ENCODE peak calls at places on chromosomes 12 and 14, in four cellular contexts. E is IMR-90, Q is H9, L is mesendoderm. R is an unnamed sample.

GRCh38 chr12:38746744-38747143 is 158.6 kb downstream of the CPNE8 start:
- DNase-seq in E (no peak), Q (no peak), L (no peak), R (no peak)

GRCh38 chr12:16349132-16349463 is 1.7 kb downstream of the MGST1 start:
- DNase-seq in E (peak), Q (no peak), L (peak), R (no peak)

GRCh38 chr12:110853856-110854255 is 7.1 kb downstream of the CCDC63 start:
- DNase-seq in E (no peak), Q (no peak), L (peak), R (no peak)

GRCh38 chr14:52706286-52706685 is 714 bp upstream of the PSMC6 start:
- DNase-seq in E (peak), Q (no peak), L (no peak), R (no peak)

GRCh38 chr12:6384499-6385436 is 806 bp downstream of the LTBR start:
- DNase-seq in E (no peak), Q (peak), L (no peak), R (no peak)

GRCh38 chr14:61177279-61178225 is 103.6 kb downstream of the TMEM30B start:
- DNase-seq in E (peak), Q (peak), L (peak), R (no peak)

GRCh38 chr12:20314325-20314724 is 54.0 kb upstream of the PDE3A start:
- DNase-seq in E (peak), Q (no peak), L (no peak), R (no peak)

GRCh38 chr14:100155049-100155621 is 4.3 kb downstream of the DEGS2 start:
- DNase-seq in E (no peak), Q (peak), L (peak), R (peak)

GRCh38 chr12:39905152-39905551 is 200.7 kb downstream of the SLC2A13 start:
- DNase-seq in E (peak), Q (no peak), L (no peak), R (no peak)

GRCh38 chr14:86203843-86204242 is 673.9 kb downstream of the FLRT2 start:
- DNase-seq in E (no peak), Q (no peak), L (no peak), R (no peak)

GRCh38 chr12:52296572-52297215 is 5.4 kb upstream of the KRT81 start:
- DNase-seq in E (no peak), Q (peak), L (no peak), R (no peak)

GRCh38 chr14:37826869-37827268 is 231.4 kb downstream of the TTC6 start:
- DNase-seq in E (no peak), Q (no peak), L (no peak), R (no peak)

GRCh38 chr12:41966916-41967315 is 177.8 kb downstream of the GXYLT1 start:
- DNase-seq in E (no peak), Q (no peak), L (no peak), R (no peak)

GRCh38 chr12:120470150-120470817 is 736 bp upstream of the SRSF9 start:
- DNase-seq in E (peak), Q (no peak), L (no peak), R (no peak)

GRCh38 chr14:68661226-68662225 is 131.3 kb downstream of the ZFP36L1 start:
- DNase-seq in E (no peak), Q (no peak), L (no peak), R (no peak)

GRCh38 chr14:65187421-65188049 is 85.2 kb upstream of the MAX start:
- DNase-seq in E (no peak), Q (peak), L (no peak), R (no peak)

GRCh38 chr14:65186951-65187350 is 84.6 kb upstream of the MAX start:
- DNase-seq in E (no peak), Q (no peak), L (no peak), R (no peak)

GRCh38 chr14:65190312-65190711 is 88.0 kb upstream of the MAX start:
- DNase-seq in E (no peak), Q (no peak), L (no peak), R (no peak)

GRCh38 chr14:65184032-65184764 is 81.9 kb upstream of the MAX start:
- DNase-seq in E (peak), Q (no peak), L (peak), R (no peak)

GRCh38 chr14:65185859-65186258 is 83.5 kb upstream of the MAX start:
- DNase-seq in E (no peak), Q (no peak), L (no peak), R (no peak)
- H4K5ac ChIP-seq in E (no peak), Q (no peak), L (no peak), R (no peak)

GRCh38 chr12:47820631-47821345 is 1.1 kb upstream of the HDAC7 start:
- DNase-seq in E (peak), Q (peak), L (peak), R (no peak)

GRCh38 chr12:47821346-47821706 is 1.6 kb upstream of the HDAC7 start:
- DNase-seq in E (no peak), Q (no peak), L (no peak), R (no peak)

GRCh38 chr12:47819544-47819901 is 180 bp downstream of the HDAC7 start:
- DNase-seq in E (no peak), Q (no peak), L (no peak), R (no peak)

GRCh38 chr12:47818701-47819543 is 781 bp downstream of the HDAC7 start:
- DNase-seq in E (no peak), Q (peak), L (peak), R (peak)

GRCh38 chr12:47819902-47820630 is at the start of gene HDAC7:
- DNase-seq in E (peak), Q (peak), L (peak), R (no peak)
- H3K4ac ChIP-seq in E (peak), Q (no peak), L (peak), R (peak)

DNA sequence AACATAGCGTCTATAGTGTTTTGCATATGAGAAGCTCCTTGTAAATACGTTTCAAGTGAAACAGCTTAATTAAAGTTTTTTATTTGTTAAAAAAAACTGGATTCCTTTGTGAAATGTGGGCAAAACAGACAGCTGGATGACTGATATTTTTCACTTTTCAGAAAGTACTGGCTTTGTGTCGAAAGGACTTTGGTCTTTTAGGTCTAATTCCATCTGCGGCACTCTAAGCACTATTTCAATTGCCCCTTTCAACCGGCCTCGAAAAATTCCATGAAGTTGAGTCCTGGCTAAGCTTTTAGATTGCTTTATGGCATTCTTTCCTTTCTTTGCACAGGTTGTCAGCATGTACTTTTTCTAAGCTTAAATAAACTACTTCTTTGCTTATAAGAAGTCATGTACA is 611.1 kb downstream of the ETNK1 start:
- DNase-seq in E (no peak), Q (no peak), L (no peak), R (no peak)
- H4K5ac ChIP-seq in E (no peak), Q (no peak), L (no peak), R (no peak)

GRCh38 chr12:132354211-132354981 is 25.0 kb upstream of the GALNT9 start:
- DNase-seq in E (no peak), Q (no peak), L (no peak), R (no peak)

GRCh38 chr12:132355742-132356681 is 26.6 kb upstream of the GALNT9 start:
- DNase-seq in E (no peak), Q (no peak), L (no peak), R (no peak)

GRCh38 chr12:132356686-132357622 is 27.6 kb upstream of the GALNT9 start:
- DNase-seq in E (peak), Q (peak), L (peak), R (peak)

GRCh38 chr12:132353811-132354210 is 24.4 kb upstream of the GALNT9 start:
- DNase-seq in E (no peak), Q (no peak), L (no peak), R (no peak)

DNA sequence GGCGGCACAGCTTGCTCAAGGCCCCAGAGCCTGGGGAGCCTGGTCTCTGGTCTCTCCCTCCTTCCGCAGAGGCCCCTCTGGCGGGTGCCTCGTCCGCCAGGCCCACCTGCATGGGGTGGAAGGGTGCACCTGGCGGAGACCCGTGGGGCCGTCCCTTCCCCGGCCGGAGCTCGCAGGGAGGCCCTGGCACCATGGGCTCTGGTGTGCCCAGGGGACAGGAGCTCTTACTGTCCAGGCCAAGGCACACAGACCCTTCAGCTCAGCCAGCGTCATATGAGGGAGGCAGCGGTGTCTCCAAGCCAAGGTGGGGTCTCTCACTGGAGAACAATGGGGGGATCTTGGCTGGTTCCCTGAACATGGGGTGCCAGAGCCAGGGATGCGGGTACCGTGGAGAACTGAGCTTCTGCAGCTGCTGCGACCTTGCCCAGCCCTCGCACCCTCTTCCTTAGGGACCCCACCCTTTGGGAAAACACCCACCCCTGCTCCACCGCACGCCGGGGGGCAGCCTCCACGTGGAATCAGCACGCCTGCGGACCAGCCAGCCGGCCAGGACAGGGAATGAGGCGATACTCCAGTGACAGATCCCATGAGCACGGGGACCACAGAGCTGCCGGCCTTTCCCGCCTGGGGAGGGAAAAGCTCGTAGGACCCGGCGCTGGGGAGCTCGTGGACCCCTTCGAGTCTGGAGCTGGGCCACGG is 25.7 kb upstream of the GALNT9 start:
- DNase-seq in E (no peak), Q (no peak), L (no peak), R (no peak)
- H3K4ac ChIP-seq in E (no peak), Q (no peak), L (no peak), R (no peak)

GRCh38 chr12:4355150-4355842 is 24.2 kb downstream of the FGF23 start:
- DNase-seq in E (no peak), Q (no peak), L (no peak), R (no peak)
- H4K5ac ChIP-seq in E (no peak), Q (peak), L (no peak), R (no peak)

GRCh38 chr12:122422769-122423257 is 344 bp upstream of the CLIP1 start:
- DNase-seq in E (peak), Q (peak), L (peak), R (peak)

GRCh38 chr12:122420471-122421262 is 1.8 kb downstream of the CLIP1 start:
- DNase-seq in E (no peak), Q (no peak), L (peak), R (no peak)

GRCh38 chr12:122421815-122422737 is at the start of gene CLIP1:
- DNase-seq in E (peak), Q (peak), L (peak), R (peak)

GRCh38 chr12:122421263-122421814 is 1.1 kb downstream of the CLIP1 start:
- DNase-seq in E (peak), Q (no peak), L (peak), R (no peak)

DNA sequence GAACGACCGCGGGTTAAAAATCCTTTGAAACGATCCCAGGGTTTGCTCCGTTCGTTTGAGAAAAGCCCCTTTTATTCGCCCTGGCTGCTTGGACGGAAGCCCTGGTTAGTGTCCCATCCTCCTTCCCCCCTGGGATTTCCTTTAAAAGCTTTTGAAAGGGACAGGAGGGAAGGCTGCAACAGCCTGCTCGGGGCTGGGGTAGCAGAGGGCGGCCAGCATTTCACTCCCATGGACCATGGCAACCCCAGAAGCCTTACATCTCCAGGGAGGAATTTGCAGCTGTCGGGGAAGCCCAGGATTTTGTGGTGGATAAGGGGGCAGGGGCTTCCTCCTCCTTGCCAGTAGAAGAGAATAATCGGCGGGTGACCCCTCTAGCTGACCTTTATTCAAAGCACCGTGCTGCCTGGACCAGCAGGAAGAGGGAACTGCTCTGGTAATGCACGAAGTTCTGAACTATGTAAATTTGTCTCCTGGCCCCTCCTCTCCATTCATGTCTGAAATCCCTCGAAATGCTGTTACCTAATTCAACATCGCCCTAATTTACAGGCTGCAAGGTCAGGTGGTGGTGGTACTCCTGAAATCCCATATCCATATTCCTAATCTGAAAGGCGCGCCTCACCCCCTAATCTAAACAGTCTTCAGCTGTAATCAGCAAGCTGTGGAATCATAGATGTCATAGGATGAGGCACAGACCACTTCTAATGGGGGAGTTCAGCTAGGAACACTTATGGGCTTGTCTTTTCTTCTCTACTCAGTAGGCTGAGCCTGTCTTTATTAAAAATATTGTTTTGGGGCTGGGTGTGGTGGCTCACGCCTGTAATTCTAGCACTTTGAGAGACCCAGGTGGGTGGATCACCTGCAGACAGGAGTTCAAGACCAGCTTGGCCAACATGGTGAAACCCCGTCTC is 1.0 kb upstream of the CLIP1 start:
- DNase-seq in E (peak), Q (peak), L (peak), R (no peak)
- H3K4ac ChIP-seq in E (peak), Q (no peak), L (peak), R (no peak)

GRCh38 chr14:48027115-48027514 is 351.7 kb upstream of the MDGA2 start:
- DNase-seq in E (no peak), Q (no peak), L (no peak), R (no peak)

DNA sequence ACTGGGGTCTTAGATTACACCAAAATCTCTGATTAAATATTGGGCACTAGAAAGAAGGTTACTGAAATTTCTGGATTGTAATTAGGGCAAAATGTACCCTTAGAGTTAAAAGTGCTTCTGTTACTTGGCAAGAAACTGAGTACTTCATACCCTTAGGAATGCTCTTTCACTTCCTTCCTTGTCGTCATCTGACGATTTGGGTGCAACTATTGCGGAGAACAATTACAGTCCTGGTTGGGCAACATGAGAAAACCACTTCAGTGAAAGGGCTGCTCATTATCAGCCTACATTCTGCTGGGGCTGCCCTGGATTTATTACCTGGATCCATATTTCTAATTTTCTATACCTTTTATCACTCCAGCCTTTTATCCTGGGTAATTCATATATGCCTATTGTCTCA is 348.5 kb upstream of the MDGA2 start:
- DNase-seq in E (no peak), Q (no peak), L (peak), R (no peak)
- H4K5ac ChIP-seq in E (no peak), Q (no peak), L (no peak), R (no peak)

DNA sequence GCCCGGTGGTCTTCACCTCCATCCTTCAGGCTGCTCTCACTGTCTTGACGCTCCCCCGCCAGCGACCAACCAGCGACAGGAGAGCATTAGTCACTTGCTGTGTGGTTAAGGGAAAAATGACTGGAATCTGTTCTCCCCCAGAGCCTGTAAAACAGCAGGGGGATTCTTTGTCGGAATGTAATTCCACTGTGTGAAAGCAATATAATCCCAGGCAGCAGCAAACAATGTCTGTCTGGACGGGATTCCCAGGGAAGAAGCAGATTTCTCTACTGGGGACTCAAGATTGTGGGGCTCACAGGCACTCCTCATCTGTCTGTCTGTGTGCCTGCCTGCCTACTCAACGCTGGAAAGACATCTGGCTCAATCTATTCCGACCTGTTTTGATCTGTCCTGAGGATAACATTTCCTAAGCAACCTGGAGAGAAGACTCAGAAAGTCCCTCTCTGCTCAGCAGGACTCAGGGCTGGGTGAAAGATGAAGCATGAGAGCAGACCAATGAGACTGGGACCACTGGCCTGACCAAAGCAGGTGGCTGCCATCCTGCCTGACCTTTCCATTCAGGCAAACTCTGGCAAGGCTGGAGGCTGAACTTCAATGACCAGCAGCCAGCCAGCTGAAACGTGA is 54.6 kb downstream of the NUAK1 start:
- DNase-seq in E (peak), Q (peak), L (peak), R (peak)
- H3K4ac ChIP-seq in E (peak), Q (no peak), L (no peak), R (no peak)

DNA sequence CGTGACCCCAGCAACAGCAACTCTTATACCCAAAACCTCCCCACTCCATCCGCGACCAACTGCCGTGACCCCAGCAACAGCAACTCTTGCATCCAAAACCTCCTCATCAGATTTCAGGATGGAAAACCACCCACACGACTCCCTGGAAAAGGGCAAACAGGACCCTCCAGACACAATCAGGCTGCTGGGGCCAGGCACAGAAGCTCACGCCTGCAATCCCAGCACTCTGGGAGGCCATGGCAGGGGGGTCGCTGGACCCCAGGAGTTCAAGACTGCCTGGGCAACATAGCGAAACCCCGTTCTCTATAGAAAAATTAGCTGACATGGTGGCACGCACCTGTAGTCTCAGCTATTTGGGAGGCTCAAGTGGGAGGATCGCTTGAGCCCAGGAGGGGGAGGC is 19.7 kb downstream of the PGAM5 start:
- DNase-seq in E (no peak), Q (no peak), L (no peak), R (no peak)
- H4K5ac ChIP-seq in E (no peak), Q (no peak), L (no peak), R (no peak)

DNA sequence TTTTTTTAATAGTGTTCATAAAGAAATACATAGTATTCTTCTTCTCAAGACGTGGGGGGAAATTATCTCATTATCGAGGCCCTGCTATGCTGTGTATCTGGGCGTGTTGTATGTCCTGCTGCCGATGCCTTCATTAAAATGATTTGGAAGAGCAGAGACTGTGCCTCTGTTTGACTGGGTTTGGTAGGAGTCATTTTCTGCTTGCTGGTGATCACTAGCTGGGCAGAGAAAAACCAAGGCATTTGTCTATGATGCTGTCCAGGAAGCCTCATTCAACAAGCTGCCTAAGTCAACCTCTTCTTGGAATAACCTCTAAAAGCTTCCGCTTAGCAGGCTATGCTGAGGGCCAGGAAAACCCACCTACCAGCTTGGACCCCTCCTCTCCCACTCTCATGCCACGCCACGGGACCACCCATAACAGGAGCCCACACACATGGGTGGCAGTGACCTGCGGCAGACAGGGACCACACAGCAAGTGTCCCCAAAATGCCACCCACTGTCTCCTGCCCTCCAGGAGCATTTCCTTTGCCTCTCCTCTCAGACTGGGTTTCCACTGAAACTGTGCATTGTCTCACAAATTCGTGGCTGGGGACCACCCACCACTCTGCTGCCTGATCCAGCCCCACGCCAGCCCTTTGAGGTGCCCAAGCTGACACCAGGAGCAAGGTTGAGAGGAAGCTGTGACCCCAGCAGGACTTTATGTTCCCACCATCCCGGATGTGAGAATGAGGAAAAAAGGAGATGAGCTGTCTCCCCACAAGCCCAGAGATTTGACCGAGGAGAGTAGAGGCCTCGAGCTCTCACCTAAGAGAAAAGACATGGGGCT is 36.8 kb downstream of the DAD1 start:
- DNase-seq in E (no peak), Q (no peak), L (no peak), R (no peak)
- H3K4ac ChIP-seq in E (peak), Q (no peak), L (no peak), R (peak)